ENCODE peak calls at places on chromosomes 1 and 21, in nine cellular contexts. R is mesenchymal stem cell; O is NT2/D1; L is brain microvascular endothelial cell; X is IMR-90; T is endothelial cell of umbilical vein; S is cardiac muscle cell; V is PC-3; Q is CD8-positive, alpha-beta T cell. G is an unnamed sample.

GRCh38 chr1:238329671-238330070 is 438.9 kb upstream of the ZP4 start:
- DNase-seq in X (no peak), R (no peak), V (no peak), T (no peak), S (no peak), Q (no peak), L (no peak), O (no peak), G (no peak)

GRCh38 chr1:6140413-6140812 is 39.7 kb downstream of the CHD5 start:
- DNase-seq in R (no peak), Q (no peak), T (no peak), L (no peak), S (no peak), X (no peak), O (no peak), V (no peak), G (no peak)

GRCh38 chr1:54118704-54119103 is 34.1 kb downstream of the CDCP2 start:
- DNase-seq in V (peak; percentile 77), L (peak; percentile 89), Q (no peak), O (no peak), R (peak; percentile 68), S (no peak), X (peak; percentile 90), T (no peak), G (no peak)

GRCh38 chr1:7580923-7581753 is 190.0 kb upstream of the VAMP3 start:
- DNase-seq in Q (no peak), T (no peak), O (no peak), V (no peak), S (no peak), X (no peak), R (no peak), L (peak; percentile 36), G (no peak)

GRCh38 chr21:36509966-36510742 is 30.2 kb upstream of the CLDN14 start:
- DNase-seq in R (no peak), O (no peak), V (peak; percentile 93), Q (no peak), X (no peak), L (no peak), T (peak; percentile 36), S (peak; percentile 39), G (no peak)

GRCh38 chr1:185156321-185156853 is 366 bp downstream of the TRMT1L start:
- DNase-seq in Q (no peak), X (no peak), T (peak; percentile 68), S (no peak), L (peak; percentile 4), V (no peak), O (no peak), R (peak; percentile 63), G (no peak)

GRCh38 chr21:27132270-27132669 is 165.4 kb upstream of the ADAMTS5 start:
- DNase-seq in V (no peak), Q (no peak), R (peak; percentile 29), T (no peak), X (peak; percentile 67), L (no peak), S (peak; percentile 15), O (no peak), G (no peak)

GRCh38 chr21:35911412-35912191 is 148.7 kb downstream of the SETD4 start:
- DNase-seq in O (no peak), R (no peak), L (no peak), T (no peak), X (no peak), V (peak; percentile 44), S (peak; percentile 88), Q (no peak), G (no peak)

GRCh38 chr1:12595839-12596821 is 21.9 kb downstream of the DHRS3 start:
- DNase-seq in L (peak; percentile 99), X (peak; percentile 98), O (no peak), R (peak; percentile 95), S (peak; percentile 79), V (peak; percentile 92), Q (no peak), T (peak; percentile 96), G (no peak)

GRCh38 chr1:12593621-12594066 is 24.4 kb downstream of the DHRS3 start:
- DNase-seq in V (peak; percentile 41), X (peak; percentile 59), S (no peak), O (no peak), Q (no peak), L (peak; percentile 60), R (no peak), T (no peak), G (no peak)

GRCh38 chr1:12597792-12598191 is 20.2 kb downstream of the DHRS3 start:
- DNase-seq in L (no peak), R (no peak), X (no peak), S (no peak), T (no peak), V (peak; percentile 58), O (no peak), Q (no peak), G (no peak)

GRCh38 chr1:12594490-12594889 is 23.5 kb downstream of the DHRS3 start:
- DNase-seq in R (no peak), O (no peak), T (no peak), L (no peak), S (no peak), Q (no peak), V (no peak), X (no peak), G (no peak)

DNA sequence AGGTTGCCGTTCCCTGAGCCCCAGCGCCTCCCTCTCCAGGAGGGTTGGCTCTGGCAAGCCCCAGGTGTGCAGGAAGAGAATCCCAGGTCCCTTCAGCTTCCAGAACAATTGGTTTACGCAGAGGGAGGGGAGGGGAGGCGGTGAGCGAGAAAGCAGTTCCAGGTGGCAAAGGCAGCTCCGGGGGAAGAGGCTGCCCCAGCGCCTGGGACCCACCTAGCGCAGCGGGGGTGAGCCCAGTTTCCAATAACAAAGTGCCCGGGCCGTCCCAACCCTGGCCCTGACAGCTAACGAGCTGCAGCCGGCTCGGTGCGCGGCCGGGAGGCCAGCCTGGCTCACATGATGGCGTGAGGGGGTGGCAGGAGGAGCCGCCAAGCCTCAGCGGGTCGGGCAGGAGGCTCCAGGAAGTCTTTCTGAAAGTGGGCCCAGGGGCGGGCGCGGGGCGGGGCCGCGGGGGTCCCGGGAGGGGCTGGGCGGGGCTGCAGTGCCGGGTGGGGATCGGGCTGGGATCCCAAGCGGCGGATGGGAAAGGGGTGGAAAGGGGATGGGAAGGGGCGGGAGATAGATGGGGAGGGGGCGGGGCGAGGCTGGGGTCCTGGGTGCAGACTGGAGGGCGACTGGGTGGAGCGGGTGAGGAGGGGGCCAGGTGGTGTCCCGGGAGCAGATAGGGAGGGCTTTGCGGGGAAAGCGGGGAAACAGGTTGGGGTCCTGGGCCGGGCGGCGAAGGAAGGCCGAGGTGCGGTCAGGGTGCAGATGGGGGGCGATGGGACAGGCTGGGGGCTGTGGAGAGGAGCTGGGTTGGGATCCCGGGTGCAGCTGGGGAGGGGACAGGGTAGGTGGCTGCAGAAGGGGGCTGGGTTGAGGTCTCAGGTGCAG is 22.8 kb downstream of the DHRS3 start:
- DNase-seq in L (peak; percentile 77), V (peak; percentile 56), O (no peak), S (peak; percentile 71), Q (peak; percentile 48), X (peak; percentile 59), R (peak; percentile 52), T (peak; percentile 41), G (no peak)
- H3K4me3 ChIP-seq in L (peak overlapping the region; percentile 43), V (peak overlapping the region; percentile 62), O (peak overlapping the region; percentile 39), S (peak overlapping the region; percentile 29), Q (peak overlapping the region; percentile 63), X (no peak overlapping the region), R (peak overlapping the region; percentile 45), T (no peak overlapping the region), G (peak overlapping the region; percentile 37)

GRCh38 chr1:180951881-180952656 is 39.4 kb downstream of the KIAA1614 start:
- DNase-seq in Q (no peak), O (no peak), S (no peak), X (no peak), T (no peak), V (no peak), R (no peak), L (no peak), G (no peak)

GRCh38 chr1:180954766-180955165 is 42.1 kb downstream of the KIAA1614 start:
- DNase-seq in Q (no peak), R (no peak), O (no peak), L (no peak), T (no peak), S (no peak), X (no peak), V (no peak), G (no peak)

GRCh38 chr1:180953291-180953747 is 40.6 kb downstream of the KIAA1614 start:
- DNase-seq in T (no peak), V (peak; percentile 33), S (no peak), L (no peak), Q (no peak), X (no peak), O (no peak), R (no peak), G (no peak)

GRCh38 chr1:180952657-180953013 is 39.9 kb downstream of the KIAA1614 start:
- DNase-seq in R (no peak), Q (no peak), S (no peak), O (no peak), L (no peak), X (no peak), T (no peak), V (no peak), G (no peak)

DNA sequence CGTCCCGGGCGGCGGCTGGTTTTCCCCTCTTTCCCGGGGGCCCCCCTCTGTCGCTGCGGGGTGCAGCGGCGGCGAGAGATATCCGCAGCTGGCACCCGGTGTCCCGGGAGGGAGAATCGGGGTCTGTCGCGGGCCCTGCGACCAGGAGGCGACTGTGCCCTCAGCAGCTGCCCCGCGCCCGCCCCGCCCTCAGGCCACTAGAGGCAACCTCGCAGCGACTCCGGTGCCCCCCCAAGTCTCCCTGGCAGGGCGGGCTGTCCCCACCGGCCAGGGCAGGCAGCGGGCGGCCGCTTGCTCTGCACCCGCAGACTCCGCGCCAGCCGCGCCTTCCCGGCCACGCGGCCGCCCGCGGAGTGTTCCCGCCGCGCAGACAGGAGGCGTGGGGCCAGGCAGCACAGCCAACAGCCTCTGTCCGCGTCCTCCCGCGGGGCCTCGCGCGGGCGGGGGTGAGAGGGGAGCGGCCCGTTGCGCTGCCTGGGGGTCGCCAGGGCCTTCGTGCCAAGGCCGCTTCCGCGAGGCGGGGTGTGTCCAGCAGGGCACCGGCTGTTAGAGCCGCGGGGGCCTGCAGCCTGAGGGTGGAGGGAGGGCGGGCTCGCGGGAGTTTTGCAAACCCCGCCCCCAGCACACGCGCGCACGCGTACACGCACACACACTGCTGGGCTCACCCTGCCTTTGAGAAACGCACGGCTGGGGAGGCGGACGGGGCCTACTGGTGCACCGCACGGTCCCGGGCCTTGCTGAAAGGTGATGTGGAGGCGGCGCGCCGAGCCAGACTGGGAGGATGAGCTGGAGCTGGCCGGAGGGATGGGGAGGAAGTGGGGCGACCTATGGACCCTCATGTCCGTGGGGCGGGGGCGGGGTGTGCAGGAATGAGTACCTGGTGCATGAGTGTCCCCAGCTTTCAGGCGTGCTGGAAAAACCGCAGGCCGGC is 41.4 kb downstream of the KIAA1614 start:
- DNase-seq in T (peak; percentile 69), O (no peak), L (no peak), Q (peak; percentile 71), S (no peak), X (peak; percentile 12), R (peak; percentile 12), V (peak; percentile 48), G (no peak)
- H3K4me3 ChIP-seq in T (peak overlapping the region; percentile 30), O (no peak overlapping the region), L (peak overlapping the region; percentile 55), Q (peak overlapping the region; percentile 69), S (no peak overlapping the region), X (peak overlapping the region; percentile 39), R (peak overlapping the region; percentile 75), V (peak overlapping the region; percentile 63), G (peak overlapping the region; percentile 50)

GRCh38 chr1:178060789-178061556 is 32.9 kb upstream of the RASAL2 start:
- DNase-seq in S (peak; percentile 27), T (no peak), R (peak; percentile 74), L (peak; percentile 84), O (peak; percentile 92), X (peak; percentile 84), Q (no peak), V (no peak), G (no peak)
- H3K4me3 ChIP-seq in S (no peak overlapping the region), T (no peak overlapping the region), R (peak overlapping the region; percentile 44), L (peak overlapping the region; percentile 13), O (no peak overlapping the region), X (peak overlapping the region; percentile 16), Q (no peak overlapping the region), V (no peak overlapping the region), G (no peak overlapping the region)

DNA sequence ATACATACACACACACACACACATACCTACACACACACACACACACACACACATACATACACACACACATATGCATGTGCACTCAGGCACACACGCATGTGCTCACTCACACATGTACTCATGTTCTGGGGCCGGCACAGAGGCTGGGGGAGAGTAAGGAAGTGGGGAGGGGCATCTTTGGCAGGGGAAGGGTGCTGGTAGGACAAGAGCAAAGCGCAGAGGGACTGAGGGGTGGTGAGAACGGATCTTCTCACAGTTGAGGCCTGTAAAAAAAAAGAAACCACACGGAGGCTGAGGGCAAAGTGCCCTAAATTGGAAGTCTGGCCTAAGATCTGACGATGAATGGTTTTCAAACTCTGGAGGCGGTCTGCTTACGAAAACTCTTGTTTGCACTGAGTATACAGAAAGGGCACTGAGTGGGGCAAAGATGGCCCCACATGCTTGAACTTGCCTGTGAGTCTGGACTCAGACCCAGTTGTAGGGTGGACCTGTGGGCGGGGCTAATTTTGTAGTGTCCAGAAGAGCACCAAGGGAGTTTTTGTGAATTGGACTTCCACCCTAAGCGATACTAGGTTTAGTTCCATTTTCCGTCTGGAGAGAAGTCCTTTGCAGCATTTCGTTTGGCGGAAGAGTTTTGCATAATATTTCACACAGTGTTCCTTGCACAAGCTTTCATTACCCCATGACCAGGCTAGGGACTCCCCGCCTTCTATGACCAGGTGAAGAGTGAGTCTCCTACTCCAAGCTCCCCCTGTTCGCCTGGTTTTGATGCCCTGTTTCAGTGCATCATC is 79.3 kb upstream of the LYST start:
- DNase-seq in X (no peak), L (no peak), S (no peak), V (no peak), Q (no peak), O (no peak), T (no peak), R (no peak), G (no peak)
- H3K4me3 ChIP-seq in X (no peak overlapping the region), L (no peak overlapping the region), S (no peak overlapping the region), V (no peak overlapping the region), Q (no peak overlapping the region), O (no peak overlapping the region), T (no peak overlapping the region), R (no peak overlapping the region), G (no peak overlapping the region)